ENCODE peak calls at places on chromosomes 3 and 15, in five cellular contexts. J is sigmoid colon, U is suprapubic skin, T is K562, X is tibial nerve. I is an unnamed sample.

GRCh38 chr3:28218071-28218916 is 23.1 kb upstream of the CMC1 start:
- DNase-seq in J (no peak), U (no peak), T (no peak), X (no peak), I (no peak)

GRCh38 chr3:143331336-143331735 is 211.8 kb downstream of the CHST2 start:
- DNase-seq in J (no peak), U (no peak), T (no peak), X (no peak), I (no peak)

GRCh38 chr3:39435006-39435748 is 28.7 kb downstream of the RPSA start:
- DNase-seq in J (no peak), U (no peak), T (no peak), X (no peak), I (no peak)

GRCh38 chr3:171810278-171811058 is at the start of gene PLD1:
- DNase-seq in J (peak), U (peak), T (peak), X (peak), I (peak)

GRCh38 chr3:152333928-152334327 is 65.2 kb downstream of the MBNL1 start:
- DNase-seq in J (no peak), U (no peak), T (no peak), X (no peak), I (no peak)

GRCh38 chr3:171563298-171563697 is 103.1 kb upstream of the TNIK start:
- DNase-seq in J (no peak), U (no peak), T (peak), X (no peak), I (no peak)

GRCh38 chr3:102896851-102897621 is 462.2 kb downstream of the ZPLD1 start:
- DNase-seq in J (no peak), U (no peak), T (no peak), X (no peak), I (no peak)

GRCh38 chr3:191688756-191689433 is 227.9 kb downstream of the PYDC2 start:
- DNase-seq in J (no peak), U (no peak), T (no peak), X (no peak), I (no peak)

GRCh38 chr3:30313840-30314239 is 292.6 kb upstream of the TGFBR2 start:
- DNase-seq in J (no peak), U (no peak), T (no peak), X (no peak), I (no peak)

GRCh38 chr3:161957467-161957866 is 460.9 kb downstream of the OTOL1 start:
- DNase-seq in J (no peak), U (no peak), T (no peak), X (no peak), I (no peak)

GRCh38 chr3:190120161-190121060 is at the start of gene P3H2:
- DNase-seq in J (peak), U (no peak), T (no peak), X (peak), I (peak)

GRCh38 chr3:186400677-186401076 is 38.6 kb upstream of the DGKG start:
- DNase-seq in J (no peak), U (no peak), T (no peak), X (no peak), I (no peak)

GRCh38 chr3:152197937-152198336 is 70.8 kb upstream of the MBNL1 start:
- DNase-seq in J (no peak), U (no peak), T (no peak), X (no peak), I (no peak)

GRCh38 chr3:41933154-41933676 is 28.7 kb downstream of the ULK4 start:
- DNase-seq in J (no peak), U (no peak), T (no peak), X (no peak), I (no peak)

GRCh38 chr3:175258763-175259162 is 399.6 kb downstream of the NAALADL2 start:
- DNase-seq in J (no peak), U (no peak), T (no peak), X (no peak), I (peak)

GRCh38 chr3:122974764-122975162 is 52.8 kb downstream of the SEMA5B start:
- DNase-seq in J (peak), U (no peak), T (no peak), X (no peak), I (no peak)

GRCh38 chr3:52319921-52320595 is 3.9 kb downstream of the DNAH1 start:
- DNase-seq in J (no peak), U (no peak), T (no peak), X (no peak), I (no peak)

GRCh38 chr15:95470997-95471692 is 859.4 kb upstream of the NR2F2 start:
- DNase-seq in J (no peak), U (no peak), T (no peak), X (no peak), I (no peak)

GRCh38 chr15:92629975-92630626 is 25.5 kb downstream of the FAM174B start:
- DNase-seq in J (no peak), U (no peak), T (no peak), X (no peak), I (peak)

GRCh38 chr15:99511529-99511864 is 54.3 kb upstream of the MEF2A start:
- DNase-seq in J (no peak), U (no peak), T (no peak), X (no peak), I (no peak)

GRCh38 chr3:60660026-60660425 is 591.2 kb downstream of the FHIT start:
- DNase-seq in J (no peak), U (no peak), T (no peak), X (no peak), I (no peak)

GRCh38 chr3:193520738-193521137 is 34.0 kb downstream of the ATP13A4 start:
- DNase-seq in J (no peak), U (no peak), T (no peak), X (no peak), I (no peak)

GRCh38 chr3:161695811-161696210 is 199.2 kb downstream of the OTOL1 start:
- DNase-seq in J (no peak), U (no peak), T (no peak), X (no peak), I (no peak)

GRCh38 chr3:106242779-106243178 is 374.0 kb upstream of the CBLB start:
- DNase-seq in J (no peak), U (no peak), T (no peak), X (no peak), I (no peak)

GRCh38 chr3:48222616-48223513 is at the start of gene CAMP:
- DNase-seq in J (peak), U (no peak), T (no peak), X (peak), I (peak)

GRCh38 chr3:47057212-47057671 is 77.8 kb downstream of the NBEAL2 start:
- DNase-seq in J (no peak), U (no peak), T (no peak), X (no peak), I (no peak)

GRCh38 chr15:60682115-60682514 is 203.2 kb upstream of the ICE2 start:
- DNase-seq in J (no peak), U (no peak), T (no peak), X (no peak), I (no peak)

GRCh38 chr15:83322061-83322460 is 37.6 kb upstream of the BNC1 start:
- DNase-seq in J (no peak), U (no peak), T (no peak), X (no peak), I (no peak)

GRCh38 chr15:98842192-98842972 is 165.2 kb downstream of the PGPEP1L start:
- DNase-seq in J (no peak), U (no peak), T (no peak), X (no peak), I (no peak)

GRCh38 chr3:127785711-127786265 is 36.5 kb downstream of the MGLL start:
- DNase-seq in J (peak), U (no peak), T (no peak), X (no peak), I (no peak)

GRCh38 chr3:170233532-170233931 is 11.3 kb downstream of the PRKCI start:
- DNase-seq in J (no peak), U (no peak), T (no peak), X (no peak), I (peak)

GRCh38 chr15:29698030-29698701 is 124.1 kb downstream of the TJP1 start:
- DNase-seq in J (no peak), U (no peak), T (no peak), X (no peak), I (no peak)

GRCh38 chr15:90097475-90097874 is 4.8 kb downstream of the IDH2 start:
- DNase-seq in J (no peak), U (no peak), T (no peak), X (no peak), I (no peak)

GRCh38 chr15:58062175-58062574 is 3.3 kb downstream of the ALDH1A2 start:
- DNase-seq in J (no peak), U (no peak), T (peak), X (no peak), I (no peak)

GRCh38 chr15:84961707-84962106 is 19.9 kb upstream of the PDE8A start:
- DNase-seq in J (no peak), U (no peak), T (no peak), X (no peak), I (no peak)

GRCh38 chr15:43776718-43777292 is at the start of gene ELL3:
- DNase-seq in J (peak), U (peak), T (peak), X (peak), I (peak)

GRCh38 chr3:37347941-37348340 is 173.6 kb upstream of the LRRFIP2 start:
- DNase-seq in J (no peak), U (no peak), T (no peak), X (no peak), I (no peak)

GRCh38 chr3:186798239-186798638 is 8.0 kb downstream of the RFC4 start:
- DNase-seq in J (no peak), U (no peak), T (no peak), X (no peak), I (no peak)

GRCh38 chr15:27492021-27492621 is 521.1 kb downstream of the GABRG3 start:
- DNase-seq in J (no peak), U (no peak), T (no peak), X (no peak), I (no peak)

GRCh38 chr15:68420186-68420684 is 11.7 kb downstream of the ITGA11 start:
- DNase-seq in J (no peak), U (no peak), T (no peak), X (no peak), I (no peak)

GRCh38 chr15:68423359-68424028 is 8.5 kb downstream of the ITGA11 start:
- DNase-seq in J (no peak), U (no peak), T (no peak), X (no peak), I (no peak)

GRCh38 chr15:68419301-68420175 is 12.4 kb downstream of the ITGA11 start:
- DNase-seq in J (no peak), U (peak), T (no peak), X (no peak), I (no peak)

GRCh38 chr15:68424754-68425390 is 7.1 kb downstream of the ITGA11 start:
- DNase-seq in J (no peak), U (no peak), T (no peak), X (no peak), I (no peak)

GRCh38 chr15:68421798-68422402 is 10.1 kb downstream of the ITGA11 start:
- DNase-seq in J (no peak), U (no peak), T (no peak), X (no peak), I (no peak)
- H3K4me3 ChIP-seq in J (no peak), U (no peak), T (no peak), X (no peak), I (no peak)

GRCh38 chr15:33200444-33200843 is 5.9 kb upstream of the FMN1 start:
- DNase-seq in J (no peak), U (no peak), T (no peak), X (no peak), I (no peak)

GRCh38 chr15:33201376-33202189 is 7.1 kb upstream of the FMN1 start:
- DNase-seq in J (no peak), U (no peak), T (peak), X (no peak), I (peak)

GRCh38 chr15:33204087-33204486 is 9.6 kb upstream of the FMN1 start:
- DNase-seq in J (no peak), U (no peak), T (no peak), X (no peak), I (no peak)

GRCh38 chr15:33197636-33198035 is 3.1 kb upstream of the FMN1 start:
- DNase-seq in J (no peak), U (no peak), T (no peak), X (no peak), I (no peak)

GRCh38 chr15:33200903-33201302 is 6.4 kb upstream of the FMN1 start:
- DNase-seq in J (no peak), U (no peak), T (no peak), X (no peak), I (no peak)
- TF ChIP-seq EP300 in J (no peak), U (no peak), T (no peak), X (no peak), I (no peak)

GRCh38 chr3:15796331-15796730 is 1.4 kb downstream of the ANKRD28 start:
- DNase-seq in J (no peak), U (no peak), T (no peak), X (no peak), I (no peak)

GRCh38 chr3:15798533-15799245 is 910 bp upstream of the ANKRD28 start:
- DNase-seq in J (no peak), U (no peak), T (no peak), X (no peak), I (no peak)

GRCh38 chr3:15795563-15796308 is 2.0 kb downstream of the ANKRD28 start:
- DNase-seq in J (no peak), U (no peak), T (no peak), X (no peak), I (no peak)

GRCh38 chr3:15796771-15797599 is 794 bp downstream of the ANKRD28 start:
- DNase-seq in J (no peak), U (no peak), T (peak), X (no peak), I (no peak)

GRCh38 chr3:15797600-15798303 is at the start of gene ANKRD28:
- DNase-seq in J (no peak), U (no peak), T (peak), X (no peak), I (no peak)
- TF ChIP-seq POLR2A in J (no peak), U (peak), T (peak), X (peak), I (no peak)

GRCh38 chr3:159882784-159883779 is 105.6 kb upstream of the IL12A start:
- DNase-seq in J (no peak), U (no peak), T (no peak), X (no peak), I (no peak)
- H3K4me3 ChIP-seq in J (no peak), U (no peak), T (no peak), X (no peak), I (no peak)

DNA sequence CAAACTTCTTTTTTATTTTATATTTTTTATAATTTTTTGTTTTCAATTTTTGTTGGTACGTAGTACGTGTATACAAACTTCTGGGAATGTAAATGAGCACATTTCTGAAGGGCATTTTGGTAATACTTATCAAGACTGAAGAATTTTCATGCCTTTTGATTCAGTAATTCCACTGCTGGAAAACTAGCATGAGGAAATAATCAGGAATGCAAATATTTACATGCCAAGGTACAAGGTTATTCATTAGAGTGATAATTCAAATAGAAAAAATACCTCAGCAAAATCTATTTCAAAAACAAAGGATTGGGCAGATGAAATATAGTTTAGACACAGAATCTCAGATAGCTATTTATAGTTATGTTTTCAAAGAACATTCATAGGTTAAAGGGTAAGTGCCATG is 128.7 kb downstream of the DMXL2 start:
- DNase-seq in J (no peak), U (no peak), T (no peak), X (no peak), I (no peak)
- TF ChIP-seq EP300 in J (no peak), U (no peak), T (no peak), X (no peak), I (no peak)

DNA sequence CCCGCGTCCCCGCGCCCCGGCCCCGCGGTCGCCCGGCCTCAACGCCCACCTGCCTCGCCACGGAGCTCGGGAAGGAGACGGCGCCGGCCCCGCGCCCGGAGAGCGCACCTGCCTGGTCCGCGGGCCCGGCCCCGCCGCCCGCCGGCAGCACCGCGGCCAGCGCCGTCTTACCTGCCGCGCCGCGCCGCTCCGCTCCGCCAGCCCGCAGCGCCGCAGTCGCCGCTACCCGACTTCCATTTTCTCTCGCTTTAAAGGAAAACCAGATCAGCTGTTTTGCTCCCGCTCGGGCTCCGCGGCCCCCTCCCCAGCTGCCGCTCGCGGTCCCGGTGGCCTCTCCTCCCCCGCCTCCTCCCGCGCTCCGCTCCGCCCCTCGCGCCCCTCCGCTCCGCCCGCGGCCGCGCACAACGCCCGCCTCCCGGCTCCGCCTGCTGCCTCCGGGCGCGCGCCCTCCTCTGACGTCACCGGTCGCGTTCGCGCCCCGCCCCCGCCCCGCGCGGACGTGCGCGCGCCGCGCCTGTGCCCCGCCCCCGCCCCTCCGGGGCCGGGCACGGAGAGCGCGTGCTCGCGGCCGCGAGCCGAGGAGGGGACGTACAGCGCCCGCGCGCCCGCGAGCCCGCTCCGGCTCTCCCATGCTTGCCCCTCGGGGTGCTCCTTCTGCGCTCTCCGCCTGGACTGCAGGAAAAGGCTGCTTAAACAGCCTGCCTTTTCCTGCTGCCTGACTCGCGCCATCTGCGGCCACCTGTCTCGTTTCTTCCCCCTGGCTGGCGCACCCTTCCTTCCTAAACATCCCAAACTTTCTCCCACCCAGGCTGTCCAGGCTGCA is 159.8 kb upstream of the CHRNA7 start:
- DNase-seq in J (peak), U (peak), T (peak), X (peak), I (peak)
- TF ChIP-seq POLR2A in J (no peak), U (no peak), T (peak), X (peak), I (no peak)

GRCh38 chr3:129597087-129597791 is 9.2 kb downstream of the PLXND1 start:
- DNase-seq in J (no peak), U (no peak), T (peak), X (no peak), I (no peak)

GRCh38 chr3:129594907-129595390 is 11.5 kb downstream of the PLXND1 start:
- DNase-seq in J (no peak), U (no peak), T (no peak), X (no peak), I (no peak)

GRCh38 chr3:129595544-129596193 is 10.8 kb downstream of the PLXND1 start:
- DNase-seq in J (no peak), U (no peak), T (no peak), X (no peak), I (no peak)

GRCh38 chr3:129597792-129598381 is 8.6 kb downstream of the PLXND1 start:
- DNase-seq in J (no peak), U (no peak), T (no peak), X (no peak), I (no peak)

DNA sequence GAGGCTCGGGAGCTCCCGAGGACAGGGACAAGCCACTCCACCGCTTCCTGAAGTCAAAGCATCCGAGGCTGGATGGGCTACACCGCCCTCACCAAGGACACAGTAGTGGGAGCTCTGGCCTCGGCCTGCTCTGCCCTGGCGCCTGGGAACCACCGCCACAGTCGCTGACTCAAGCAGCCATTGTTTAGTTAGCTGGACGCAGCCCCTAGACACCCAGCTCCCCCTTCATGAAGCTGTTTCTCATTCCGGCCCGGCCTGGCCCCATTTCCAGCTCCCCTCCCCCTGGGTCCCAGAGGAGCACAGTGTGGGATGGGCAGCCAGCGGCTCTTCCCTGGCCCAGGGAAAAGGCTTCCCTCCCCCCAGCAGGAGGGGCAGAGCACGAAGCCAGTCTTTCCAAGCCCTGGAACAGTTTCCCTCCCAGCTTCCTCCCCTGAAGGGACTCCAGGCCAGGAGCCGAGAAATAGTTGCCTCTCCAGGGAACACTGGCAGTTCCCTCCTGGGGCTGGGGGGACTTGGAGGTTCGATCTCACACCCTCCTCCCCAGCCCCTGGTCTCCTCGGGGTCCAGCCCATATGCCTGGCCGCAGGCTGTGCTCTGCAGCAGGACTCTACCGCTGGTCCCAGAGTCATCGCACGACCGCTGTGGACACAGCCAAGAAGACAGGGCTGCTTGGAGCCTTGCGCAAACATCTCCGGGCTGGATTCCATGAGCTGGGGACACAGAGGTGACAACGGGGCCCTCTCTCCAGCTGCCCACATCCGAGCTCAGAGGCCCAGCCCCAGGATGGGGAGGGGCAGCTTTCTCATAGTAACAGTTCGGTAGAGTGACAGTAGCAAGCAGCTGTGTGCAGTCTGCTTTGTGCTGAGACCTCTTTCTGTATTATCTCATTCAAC is 10.0 kb downstream of the PLXND1 start:
- DNase-seq in J (peak), U (peak), T (peak), X (peak), I (no peak)
- H3K4me3 ChIP-seq in J (no peak), U (peak), T (no peak), X (peak), I (peak)

I was measured in stomach.